ENCODE peak calls at places on chromosome 17, in eight cellular contexts. E is NAMALWA; J is activated naive CD4-positive, alpha-beta T cell treated with Interleukin-2 at 50 U/mL for 16 hours; A is caudate nucleus; I is NCI-H345; X is NCI-H226; K is T-helper 1 cell; O is fibroblast of the aortic adventitia. U is an unnamed sample.

GRCh38 chr17:3927628-3928010 is 11.4 kb upstream of the P2RX1 start:
- DNase-seq in I (no peak), A (no peak), J (no peak), K (no peak), E (no peak), X (no peak), O (no peak), U (no peak)

GRCh38 chr17:55706808-55707773 is 15.6 kb downstream of the TMEM100 start:
- DNase-seq in I (no peak), E (no peak), J (no peak), K (no peak), A (no peak), X (no peak), O (peak; percentile 33), U (no peak)

GRCh38 chr17:5971969-5972368 is 98.2 kb upstream of the WSCD1 start:
- DNase-seq in X (no peak), J (no peak), O (no peak), A (no peak), K (no peak), E (no peak), I (peak; percentile 80), U (no peak)

GRCh38 chr17:77619851-77620250 is 338.7 kb upstream of the TNRC6C start:
- DNase-seq in A (no peak), K (no peak), J (no peak), E (no peak), I (no peak), O (peak; percentile 27), X (peak; percentile 15), U (no peak)

GRCh38 chr17:15493031-15493750 is 25.8 kb upstream of the CDRT4 start:
- DNase-seq in J (no peak), O (no peak), X (no peak), E (no peak), K (no peak), I (no peak), A (no peak), U (no peak)

GRCh38 chr17:78117027-78117981 is 11.3 kb downstream of the TMC6 start:
- DNase-seq in O (no peak), E (no peak), X (no peak), A (no peak), I (peak; percentile 61), J (no peak), K (no peak), U (no peak)

GRCh38 chr17:49249890-49250522 is 19.4 kb upstream of the PHOSPHO1 start:
- DNase-seq in X (no peak), O (no peak), I (no peak), E (no peak), J (no peak), K (no peak), A (no peak), U (no peak)

GRCh38 chr17:67959510-67959909 is 36.8 kb downstream of the C17orf58 start:
- DNase-seq in J (no peak), O (no peak), K (no peak), E (no peak), A (no peak), I (no peak), X (no peak), U (no peak)

GRCh38 chr17:68383443-68384321 is 73.6 kb downstream of the WIPI1 start:
- DNase-seq in O (peak; percentile 56), J (peak; percentile 8), X (peak; percentile 70), I (no peak), E (no peak), A (no peak), K (no peak), U (peak; percentile 85)

GRCh38 chr17:9151091-9151490 is 129.8 kb downstream of the NTN1 start:
- DNase-seq in O (no peak), K (no peak), A (no peak), J (no peak), E (no peak), X (no peak), I (peak; percentile 37), U (no peak)

GRCh38 chr17:73071387-73071999 is 21.0 kb downstream of the SLC39A11 start:
- DNase-seq in J (no peak), A (no peak), O (peak; percentile 46), I (no peak), E (no peak), K (no peak), X (no peak), U (no peak)

GRCh38 chr17:12178644-12179330 is 158.1 kb downstream of the MAP2K4 start:
- DNase-seq in A (no peak), J (no peak), I (no peak), E (no peak), O (no peak), K (no peak), X (no peak), U (no peak)

GRCh38 chr17:38444151-38444550 is 15.9 kb downstream of the ARHGAP23 start:
- DNase-seq in J (peak; percentile 53), I (peak; percentile 79), A (no peak), K (peak; percentile 31), X (peak; percentile 55), E (peak; percentile 72), O (peak; percentile 57), U (no peak)

GRCh38 chr17:80113033-80113484 is 11.7 kb downstream of the GAA start:
- DNase-seq in J (no peak), A (no peak), I (no peak), K (no peak), E (peak; percentile 55), O (no peak), X (no peak), U (no peak)

GRCh38 chr17:80786887-80787286 is 204.8 kb upstream of the CHMP6 start:
- DNase-seq in K (no peak), A (no peak), E (no peak), O (no peak), I (no peak), X (no peak), J (no peak), U (no peak)

GRCh38 chr17:13825526-13826040 is 223.9 kb upstream of the HS3ST3A1 start:
- DNase-seq in J (no peak), O (no peak), A (no peak), X (no peak), E (no peak), I (no peak), K (no peak), U (no peak)

GRCh38 chr17:81712468-81713003 is 452 bp downstream of the SLC25A10 start:
- DNase-seq in O (no peak), A (no peak), X (peak; percentile 12), K (no peak), E (peak; percentile 44), I (no peak), J (peak; percentile 25), U (no peak)

GRCh38 chr17:81337449-81337848 is 42.3 kb upstream of the SLC38A10 start:
- DNase-seq in E (no peak), K (no peak), X (no peak), J (no peak), I (peak; percentile 31), O (no peak), A (no peak), U (no peak)

GRCh38 chr17:74566132-74566753 is 1.1 kb downstream of the CD300H start:
- DNase-seq in J (peak; percentile 16), I (no peak), K (no peak), E (peak; percentile 56), X (no peak), A (no peak), O (peak; percentile 14), U (no peak)

GRCh38 chr17:70552230-70552981 is 383.1 kb downstream of the KCNJ2 start:
- DNase-seq in J (no peak), X (no peak), A (no peak), E (peak; percentile 56), I (peak; percentile 53), O (peak; percentile 68), K (no peak), U (peak; percentile 10)

GRCh38 chr17:38476549-38476948 is 48.3 kb downstream of the ARHGAP23 start:
- DNase-seq in O (peak; percentile 40), I (no peak), J (no peak), A (no peak), X (peak; percentile 46), K (no peak), E (no peak), U (no peak)

GRCh38 chr17:57114085-57114673 is 29.1 kb downstream of the AKAP1 start:
- DNase-seq in X (no peak), K (peak; percentile 37), E (peak; percentile 71), O (peak; percentile 19), A (no peak), I (peak; percentile 47), J (peak; percentile 72), U (no peak)

GRCh38 chr17:76542566-76542971 is 2.7 kb downstream of the PRCD start:
- DNase-seq in J (no peak), I (no peak), O (no peak), K (no peak), X (no peak), A (no peak), E (no peak), U (no peak)

GRCh38 chr17:56699186-56699895 is 105.8 kb downstream of the NOG start:
- DNase-seq in A (no peak), X (peak; percentile 100), J (no peak), E (no peak), I (peak; percentile 14), O (peak; percentile 84), K (no peak), U (peak; percentile 97)

GRCh38 chr17:17506893-17507464 is 10.8 kb upstream of the RASD1 start:
- DNase-seq in A (no peak), I (no peak), J (no peak), K (no peak), E (no peak), X (no peak), O (no peak), U (no peak)

GRCh38 chr17:19379306-19380075 is 1.2 kb downstream of the MAPK7 start:
- DNase-seq in I (no peak), O (no peak), K (no peak), E (no peak), J (no peak), A (no peak), X (no peak), U (no peak)

U was measured in GM04504.